ENCODE peak calls at places on chromosomes 11 and 22, in six cellular contexts. K, L, A, R, U and B are unnamed samples.

GRCh38 chr11:16902182-16902581 is 112.0 kb downstream of the PLEKHA7 start:
- DNase-seq in U (no peak), L (no peak), K (no peak), A (no peak), R (peak), B (no peak)

GRCh38 chr22:19177164-19178064 is 1.1 kb downstream of the SLC25A1 start:
- DNase-seq in R (no peak), L (no peak), U (no peak), A (no peak), K (no peak), B (no peak)

GRCh38 chr22:39498802-39499201 is 3.3 kb upstream of the MIEF1 start:
- DNase-seq in K (no peak), R (no peak), U (peak), A (no peak), L (peak), B (peak)

GRCh38 chr11:9858218-9858617 is 194.3 kb downstream of the SWAP70 start:
- DNase-seq in L (no peak), K (no peak), R (no peak), A (no peak), U (no peak), B (no peak)

GRCh38 chr11:115191761-115192160 is 312.5 kb downstream of the CADM1 start:
- DNase-seq in U (no peak), L (no peak), R (no peak), A (no peak), K (no peak), B (no peak)

GRCh38 chr11:126602349-126602940 is 247.0 kb downstream of the ST3GAL4 start:
- DNase-seq in K (no peak), R (no peak), A (no peak), U (no peak), L (no peak), B (no peak)

GRCh38 chr22:31138126-31138525 is 2.2 kb downstream of the PLA2G3 start:
- DNase-seq in U (no peak), R (no peak), K (no peak), L (no peak), A (no peak), B (peak)

GRCh38 chr22:50505276-50505775 is 2.2 kb downstream of the LMF2 start:
- DNase-seq in A (no peak), L (no peak), R (no peak), K (no peak), U (no peak), B (no peak)

GRCh38 chr11:130689222-130689908 is 226.9 kb downstream of the SNX19 start:
- DNase-seq in R (no peak), U (no peak), K (no peak), L (no peak), A (no peak), B (no peak)

GRCh38 chr22:33014621-33015020 is 43.6 kb downstream of the SYN3 start:
- DNase-seq in U (no peak), A (no peak), R (no peak), K (no peak), L (no peak), B (no peak)